ENCODE peak calls at places on chromosomes 16 and 17, in six cellular contexts. R, C, H, T, M and Z are unnamed samples.

GRCh38 chr17:37240381-37240780 is 135.4 kb upstream of the C17orf78 start:
- DNase-seq in R (no peak), C (no peak), H (no peak), T (no peak), M (no peak), Z (no peak)

GRCh38 chr16:4015275-4015990 is 100.8 kb downstream of the ADCY9 start:
- DNase-seq in R (no peak), C (no peak), H (no peak), T (no peak), M (no peak), Z (no peak)

GRCh38 chr16:66751135-66751991 is at the start of gene DYNC1LI2:
- DNase-seq in R (peak), C (peak), H (peak), T (peak), M (peak), Z (peak)

GRCh38 chr17:49951362-49952080 is 17.5 kb upstream of the DLX4 start:
- DNase-seq in R (no peak), C (no peak), H (no peak), T (no peak), M (no peak), Z (no peak)

GRCh38 chr16:79918916-79919315 is 318.4 kb upstream of the MAF start:
- DNase-seq in R (no peak), C (no peak), H (no peak), T (no peak), M (no peak), Z (no peak)

GRCh38 chr16:72474511-72475123 is 302.7 kb upstream of the PMFBP1 start:
- DNase-seq in R (no peak), C (no peak), H (no peak), T (peak), M (no peak), Z (no peak)

GRCh38 chr16:77618951-77619350 is 103.4 kb upstream of the NUDT7 start:
- DNase-seq in R (no peak), C (no peak), H (no peak), T (no peak), M (no peak), Z (no peak)

GRCh38 chr17:40348136-40348504 is 16.4 kb downstream of the GJD3 start:
- DNase-seq in R (no peak), C (no peak), H (no peak), T (no peak), M (no peak), Z (no peak)

GRCh38 chr16:82313754-82314153 is 143.7 kb upstream of the MPHOSPH6 start:
- DNase-seq in R (no peak), C (no peak), H (no peak), T (no peak), M (no peak), Z (no peak)

GRCh38 chr17:67947325-67947813 is 48.9 kb downstream of the C17orf58 start:
- DNase-seq in R (no peak), C (no peak), H (no peak), T (no peak), M (no peak), Z (no peak)

GRCh38 chr17:64420143-64420670 is 28.7 kb upstream of the MILR1 start:
- DNase-seq in R (no peak), C (peak), H (no peak), T (peak), M (no peak), Z (peak)

GRCh38 chr16:5604770-5605169 is 507.2 kb upstream of the EEF2KMT start:
- DNase-seq in R (no peak), C (no peak), H (peak), T (no peak), M (no peak), Z (no peak)

GRCh38 chr17:57703273-57703672 is 41.8 kb downstream of the CCDC182 start:
- DNase-seq in R (no peak), C (no peak), H (no peak), T (no peak), M (no peak), Z (no peak)

GRCh38 chr17:49515196-49515770 is 20.2 kb downstream of the NGFR start:
- DNase-seq in R (no peak), C (no peak), H (peak), T (peak), M (no peak), Z (peak)

GRCh38 chr16:56190903-56191806 is at the start of gene GNAO1:
- DNase-seq in R (peak), C (peak), H (no peak), T (peak), M (peak), Z (peak)

GRCh38 chr16:9119795-9120194 is 28.4 kb downstream of the HAPSTR1 start:
- DNase-seq in R (no peak), C (no peak), H (no peak), T (no peak), M (no peak), Z (no peak)

GRCh38 chr16:86495357-86495701 is 15.0 kb upstream of the FOXF1 start:
- DNase-seq in R (no peak), C (no peak), H (no peak), T (no peak), M (no peak), Z (no peak)